ENCODE peak calls at places on chromosomes 12 and 14, in nine cellular contexts. L is adrenal gland, E is NB4, Y is A549, M is lower leg skin, N is uterus, D is testis, K is stomach, S is Peyer's patch. T is an unnamed sample.

GRCh38 chr14:31880935-31881334 is 196.2 kb upstream of the ARHGAP5 start:
- DNase-seq in L (no peak), E (no peak), Y (peak), M (no peak), N (no peak), D (no peak), K (no peak), S (no peak), T (no peak)

GRCh38 chr12:82527165-82527780 is 159.4 kb upstream of the TMTC2 start:
- DNase-seq in L (peak), E (peak), Y (peak), M (no peak), N (no peak), D (peak), K (no peak), S (no peak), T (no peak)

GRCh38 chr12:58537278-58537677 is 383.0 kb downstream of the LRIG3 start:
- DNase-seq in L (no peak), E (no peak), Y (no peak), M (no peak), N (no peak), D (no peak), K (no peak), S (no peak), T (no peak)

GRCh38 chr14:101960225-101960624 is 4.1 kb upstream of the DYNC1H1 start:
- DNase-seq in L (peak), E (peak), Y (no peak), M (peak), N (no peak), D (no peak), K (no peak), S (no peak), T (no peak)

GRCh38 chr14:53501361-53502320 is 348.5 kb upstream of the DDHD1 start:
- DNase-seq in L (no peak), E (no peak), Y (no peak), M (no peak), N (no peak), D (no peak), K (no peak), S (no peak), T (no peak)

GRCh38 chr12:33634544-33634943 is 194.9 kb upstream of the SYT10 start:
- DNase-seq in L (no peak), E (no peak), Y (no peak), M (no peak), N (no peak), D (no peak), K (no peak), S (no peak), T (no peak)

GRCh38 chr14:90397401-90398314 is 829 bp downstream of the CALM1 start:
- DNase-seq in L (peak), E (peak), Y (peak), M (peak), N (peak), D (peak), K (peak), S (peak), T (peak)

GRCh38 chr12:131929530-131930456 is 717 bp downstream of the PUS1 start:
- DNase-seq in L (no peak), E (peak), Y (peak), M (no peak), N (no peak), D (peak), K (no peak), S (peak), T (no peak)

GRCh38 chr12:67276469-67276868 is 7.3 kb downstream of the CAND1 start:
- DNase-seq in L (no peak), E (no peak), Y (no peak), M (no peak), N (no peak), D (no peak), K (no peak), S (no peak), T (no peak)

GRCh38 chr12:109153711-109154434 is 37.5 kb downstream of the ACACB start:
- DNase-seq in L (peak), E (no peak), Y (peak), M (peak), N (peak), D (no peak), K (peak), S (no peak), T (no peak)

GRCh38 chr12:103012884-103013283 is 55.4 kb downstream of the ASCL1 start:
- DNase-seq in L (no peak), E (no peak), Y (no peak), M (no peak), N (no peak), D (no peak), K (no peak), S (no peak), T (no peak)

GRCh38 chr12:666766-667308 is 3.6 kb upstream of the NINJ2 start:
- DNase-seq in L (no peak), E (peak), Y (no peak), M (peak), N (no peak), D (no peak), K (no peak), S (no peak), T (no peak)

GRCh38 chr14:94355191-94355794 is 32.2 kb upstream of the SERPINA6 start:
- DNase-seq in L (no peak), E (no peak), Y (no peak), M (peak), N (no peak), D (peak), K (peak), S (no peak), T (no peak)

GRCh38 chr12:105257321-105257728 is 21.4 kb upstream of the APPL2 start:
- DNase-seq in L (peak), E (no peak), Y (no peak), M (no peak), N (no peak), D (no peak), K (no peak), S (no peak), T (no peak)

GRCh38 chr12:100265732-100266131 is 1.1 kb downstream of the DEPDC4 start:
- DNase-seq in L (no peak), E (no peak), Y (no peak), M (no peak), N (no peak), D (no peak), K (no peak), S (no peak), T (no peak)

GRCh38 chr12:102479099-102479887 is 1.1 kb downstream of the IGF1 start:
- DNase-seq in L (no peak), E (no peak), Y (no peak), M (no peak), N (no peak), D (no peak), K (no peak), S (peak), T (no peak)

GRCh38 chr14:65349100-65349499 is 63.4 kb upstream of the FUT8 start:
- DNase-seq in L (no peak), E (no peak), Y (no peak), M (no peak), N (no peak), D (no peak), K (no peak), S (no peak), T (no peak)

GRCh38 chr12:6323995-6324711 is 13.7 kb downstream of the PLEKHG6 start:
- DNase-seq in L (no peak), E (no peak), Y (no peak), M (no peak), N (no peak), D (no peak), K (no peak), S (no peak), T (peak)
- H3K4me3 ChIP-seq in L (no peak), E (no peak), Y (peak), M (no peak), N (no peak), D (no peak), K (peak), S (no peak), T (peak)

GRCh38 chr12:10673660-10674384 is at the start of gene STYK1:
- DNase-seq in L (peak), E (peak), Y (peak), M (peak), N (no peak), D (peak), K (peak), S (peak), T (no peak)
- TF ChIP-seq POLR2A in L (no peak), E (no peak), Y (no peak), M (no peak), N (no peak), D (no peak), K (no peak), S (peak), T (no peak)

GRCh38 chr12:122063691-122064033 is 14.9 kb upstream of the MLXIP start:
- DNase-seq in L (no peak), E (no peak), Y (no peak), M (no peak), N (no peak), D (no peak), K (no peak), S (no peak), T (no peak)

GRCh38 chr12:122064780-122065588 is 13.6 kb upstream of the MLXIP start:
- DNase-seq in L (peak), E (peak), Y (no peak), M (no peak), N (peak), D (no peak), K (no peak), S (no peak), T (no peak)

GRCh38 chr12:122062832-122063690 is 15.5 kb upstream of the MLXIP start:
- DNase-seq in L (peak), E (peak), Y (peak), M (no peak), N (peak), D (peak), K (peak), S (no peak), T (no peak)

GRCh38 chr12:122061253-122061652 is 17.3 kb upstream of the MLXIP start:
- DNase-seq in L (no peak), E (no peak), Y (no peak), M (no peak), N (no peak), D (no peak), K (no peak), S (no peak), T (no peak)

GRCh38 chr12:122064034-122064777 is 14.3 kb upstream of the MLXIP start:
- DNase-seq in L (peak), E (peak), Y (peak), M (peak), N (peak), D (peak), K (peak), S (peak), T (peak)
- H3K4me3 ChIP-seq in L (no peak), E (peak), Y (no peak), M (no peak), N (peak), D (no peak), K (no peak), S (no peak), T (no peak)

GRCh38 chr12:49026678-49027480 is 8.3 kb upstream of the PRKAG1 start:
- DNase-seq in L (no peak), E (no peak), Y (no peak), M (peak), N (peak), D (no peak), K (no peak), S (no peak), T (no peak)
- TF ChIP-seq POLR2A in L (no peak), E (no peak), Y (no peak), M (no peak), N (no peak), D (no peak), K (no peak), S (no peak), T (no peak)

GRCh38 chr14:95361373-95362179 is 41.9 kb upstream of the CLMN start:
- DNase-seq in L (peak), E (peak), Y (peak), M (peak), N (no peak), D (peak), K (peak), S (peak), T (peak)
- H3K4me3 ChIP-seq in L (no peak), E (no peak), Y (no peak), M (no peak), N (no peak), D (peak), K (no peak), S (no peak), T (no peak)

GRCh38 chr12:129335773-129336172 is 482.5 kb downstream of the GLT1D1 start:
- DNase-seq in L (no peak), E (no peak), Y (no peak), M (no peak), N (no peak), D (no peak), K (no peak), S (no peak), T (no peak)

GRCh38 chr12:129337413-129337812 is 484.1 kb downstream of the GLT1D1 start:
- DNase-seq in L (no peak), E (no peak), Y (no peak), M (no peak), N (no peak), D (peak), K (no peak), S (no peak), T (no peak)

GRCh38 chr12:129331356-129332085 is 478.2 kb downstream of the GLT1D1 start:
- DNase-seq in L (no peak), E (no peak), Y (no peak), M (no peak), N (no peak), D (no peak), K (no peak), S (no peak), T (no peak)

GRCh38 chr12:129332286-129332685 is 479.0 kb downstream of the GLT1D1 start:
- DNase-seq in L (no peak), E (no peak), Y (no peak), M (no peak), N (no peak), D (no peak), K (no peak), S (no peak), T (no peak)
- TF ChIP-seq POLR2A in L (no peak), E (no peak), Y (no peak), M (no peak), N (no peak), D (no peak), K (no peak), S (no peak), T (no peak)

GRCh38 chr14:34970665-34971064 is 12.1 kb upstream of the SRP54 start:
- DNase-seq in L (no peak), E (no peak), Y (no peak), M (no peak), N (no peak), D (no peak), K (no peak), S (no peak), T (no peak)
- H3K4me3 ChIP-seq in L (no peak), E (no peak), Y (no peak), M (no peak), N (no peak), D (no peak), K (no peak), S (no peak), T (no peak)

GRCh38 chr14:105859717-105860614 is 333.6 kb downstream of the TMEM121 start:
- DNase-seq in L (peak), E (peak), Y (no peak), M (peak), N (peak), D (peak), K (peak), S (peak), T (no peak)

GRCh38 chr14:105863296-105864108 is 337.1 kb downstream of the TMEM121 start:
- DNase-seq in L (no peak), E (no peak), Y (no peak), M (peak), N (peak), D (peak), K (peak), S (no peak), T (peak)

GRCh38 chr14:105862581-105863239 is 336.3 kb downstream of the TMEM121 start:
- DNase-seq in L (peak), E (no peak), Y (no peak), M (peak), N (no peak), D (peak), K (peak), S (no peak), T (peak)

GRCh38 chr14:105860615-105861580 is 334.5 kb downstream of the TMEM121 start:
- DNase-seq in L (peak), E (no peak), Y (no peak), M (peak), N (peak), D (peak), K (peak), S (peak), T (no peak)

GRCh38 chr14:105861985-105862465 is 335.6 kb downstream of the TMEM121 start:
- DNase-seq in L (peak), E (peak), Y (no peak), M (peak), N (no peak), D (peak), K (peak), S (peak), T (no peak)
- TF ChIP-seq POLR2A in L (no peak), E (no peak), Y (no peak), M (no peak), N (no peak), D (no peak), K (no peak), S (no peak), T (no peak)

GRCh38 chr12:63150255-63151060 is 543 bp downstream of the AVPR1A start:
- DNase-seq in L (peak), E (no peak), Y (no peak), M (peak), N (peak), D (no peak), K (no peak), S (no peak), T (no peak)
- H3K4me3 ChIP-seq in L (peak), E (no peak), Y (peak), M (peak), N (peak), D (peak), K (peak), S (no peak), T (peak)

T was measured in gastrocnemius medialis.